ENCODE peak calls at places on chromosome X, in six cellular contexts. S is mesendoderm, K is testis, P is ovary, L is lung, B is psoas muscle. N is an unnamed sample. For H3K36me3, the result is how much of the 10 kb centered on the place peaks cover.

GRCh38 chrX:31845003-31845402 is 773.2 kb upstream of the FTHL17 start:
- DNase-seq in S (no peak), K (no peak), P (no peak), L (no peak), B (no peak), N (no peak)

GRCh38 chrX:31546130-31546529 is 474.3 kb upstream of the FTHL17 start:
- DNase-seq in S (peak), K (no peak), P (no peak), L (no peak), B (peak), N (peak)

GRCh38 chrX:21655901-21656586 is 2.1 kb downstream of the KLHL34 start:
- DNase-seq in S (no peak), K (peak), P (no peak), L (no peak), B (peak), N (no peak)

GRCh38 chrX:86805241-86805640 is 657.0 kb downstream of the DACH2 start:
- DNase-seq in S (peak), K (no peak), P (no peak), L (no peak), B (no peak), N (no peak)

GRCh38 chrX:43860646-43861370 is 21.4 kb downstream of the MAOB start:
- DNase-seq in S (no peak), K (no peak), P (no peak), L (no peak), B (no peak), N (no peak)

GRCh38 chrX:133415276-133416105 is at the start of gene GPC4:
- DNase-seq in S (peak), K (peak), P (peak), L (peak), B (peak), N (peak)

GRCh38 chrX:40852573-40852972 is 117.2 kb upstream of the MED14 start:
- DNase-seq in S (peak), K (no peak), P (no peak), L (no peak), B (no peak), N (no peak)

GRCh38 chrX:70592091-70592490 is 147.5 kb downstream of the DLG3 start:
- DNase-seq in S (peak), K (no peak), P (no peak), L (no peak), B (no peak), N (peak)

GRCh38 chrX:20116575-20117240 is at the start of gene MAP7D2:
- DNase-seq in S (peak), K (peak), P (no peak), L (no peak), B (no peak), N (no peak)

GRCh38 chrX:16196829-16197228 is 29.5 kb downstream of the MAGEB17 start:
- DNase-seq in S (peak), K (no peak), P (no peak), L (no peak), B (no peak), N (no peak)

GRCh38 chrX:134548257-134548732 is 88.3 kb downstream of the HPRT1 start:
- DNase-seq in S (peak), K (no peak), P (no peak), L (no peak), B (no peak), N (no peak)

GRCh38 chrX:109710181-109710580 is 22.9 kb downstream of the ACSL4 start:
- DNase-seq in S (no peak), K (no peak), P (no peak), L (no peak), B (no peak), N (no peak)

GRCh38 chrX:10110984-10111363 is 45.8 kb upstream of the CLCN4 start:
- DNase-seq in S (no peak), K (peak), P (no peak), L (no peak), B (no peak), N (peak)

GRCh38 chrX:70452143-70452733 is 7.6 kb downstream of the DLG3 start:
- DNase-seq in S (peak), K (peak), P (peak), L (peak), B (peak), N (peak)

GRCh38 chrX:2614911-2615310 is 76.2 kb upstream of the CD99 start:
- DNase-seq in S (peak), K (no peak), P (no peak), L (no peak), B (no peak), N (peak)

GRCh38 chrX:103061486-103061885 is 2.5 kb downstream of the BEX1 start:
- DNase-seq in S (no peak), K (no peak), P (no peak), L (no peak), B (no peak), N (no peak)

GRCh38 chrX:21004835-21005234 is 369.4 kb upstream of the CNKSR2 start:
- DNase-seq in S (no peak), K (no peak), P (no peak), L (no peak), B (no peak), N (no peak)

GRCh38 chrX:49071877-49072711 is 1.7 kb downstream of the PRAF2 start:
- DNase-seq in S (peak), K (peak), P (peak), L (peak), B (peak), N (peak)

GRCh38 chrX:10387011-10387410 is 230.2 kb downstream of the CLCN4 start:
- DNase-seq in S (peak), K (no peak), P (no peak), L (no peak), B (no peak), N (no peak)

GRCh38 chrX:119826399-119826959 is 26.3 kb downstream of the UPF3B start:
- DNase-seq in S (peak), K (no peak), P (no peak), L (no peak), B (no peak), N (peak)

GRCh38 chrX:31547816-31548215 is 476.0 kb upstream of the FTHL17 start:
- DNase-seq in S (peak), K (no peak), P (no peak), L (no peak), B (no peak), N (peak)

GRCh38 chrX:107674480-107675364 is 46.4 kb downstream of the PRPS1 start:
- DNase-seq in S (no peak), K (peak), P (peak), L (peak), B (peak), N (peak)

GRCh38 chrX:52262195-52262546 is 77.5 kb downstream of the MAGED4 start:
- DNase-seq in S (no peak), K (no peak), P (no peak), L (no peak), B (no peak), N (no peak)

GRCh38 chrX:19680580-19680979 is 165.3 kb upstream of the MAP3K15 start:
- DNase-seq in S (no peak), K (no peak), P (no peak), L (no peak), B (no peak), N (no peak)

GRCh38 chrX:154531626-154532025 is 15.0 kb downstream of the G6PD start:
- DNase-seq in S (peak), K (no peak), P (no peak), L (no peak), B (no peak), N (peak)
- H3K36me3 ChIP-seq in S (under half), K (under half), P (under half), L (under half), B (under half), N (under half)

DNA sequence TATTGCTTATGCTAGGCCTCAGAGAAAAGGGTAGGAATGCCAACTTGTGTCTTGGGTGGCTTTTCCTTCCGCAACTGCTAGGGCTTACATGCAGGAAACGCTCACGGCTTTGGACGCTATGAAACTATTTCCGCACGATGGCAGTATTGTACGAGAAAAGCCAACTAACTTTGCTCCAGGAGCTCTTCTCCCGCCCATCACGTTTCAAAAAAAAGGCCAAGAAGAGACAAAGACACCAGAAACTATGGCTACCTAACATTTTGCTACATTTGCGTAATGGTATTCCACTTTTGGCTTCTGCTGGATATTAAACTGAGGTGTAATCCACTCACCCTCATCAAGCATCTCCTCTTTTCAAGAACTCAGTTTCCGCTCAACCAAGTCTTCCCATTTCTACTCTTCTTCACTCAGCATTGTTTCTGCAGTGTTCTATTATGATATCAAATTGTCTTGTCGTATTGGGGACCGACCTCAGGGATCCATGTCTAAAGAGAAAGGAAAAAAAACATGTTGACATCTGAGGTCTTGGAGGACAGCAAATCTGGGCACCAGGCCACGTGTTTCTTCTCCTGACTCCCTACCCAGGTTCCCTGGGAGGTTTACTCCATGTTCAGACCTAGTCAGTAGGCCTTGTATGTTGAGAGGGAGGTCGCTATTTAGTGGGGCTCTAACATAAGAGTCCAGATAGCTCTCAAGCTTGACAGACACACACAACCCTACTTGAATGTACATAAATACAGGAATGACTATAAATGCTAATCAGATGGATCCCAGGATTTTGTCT is 239.4 kb upstream of the STK26 start:
- DNase-seq in S (no peak), K (no peak), P (peak), L (peak), B (peak), N (peak)
- H3K36me3 ChIP-seq in S (under half), K (under half), P (under half), L (under half), B (under half), N (under half)

DNA sequence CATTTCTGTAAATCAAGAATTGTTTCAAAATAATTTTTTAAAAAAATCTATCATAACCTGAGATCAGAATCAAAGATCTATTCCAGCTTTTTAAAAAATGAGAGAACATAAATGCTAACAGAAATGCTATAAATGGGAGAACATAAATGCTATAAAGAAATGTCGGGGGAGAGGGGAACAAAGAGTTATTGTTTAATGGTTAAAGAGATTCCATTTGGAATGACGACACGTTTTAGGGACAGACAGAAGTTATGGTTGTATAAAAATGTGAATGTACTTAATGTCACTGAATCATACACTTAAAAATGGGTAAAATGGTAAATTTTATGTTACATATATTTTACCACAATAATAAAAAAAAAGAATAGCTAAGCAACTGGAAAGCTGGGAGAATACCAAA is 127.1 kb downstream of the ATRX start:
- DNase-seq in S (no peak), K (no peak), P (no peak), L (no peak), B (no peak), N (no peak)
- H3K36me3 ChIP-seq in S (under half), K (under half), P (under half), L (under half), B (under half), N (under half)

DNA sequence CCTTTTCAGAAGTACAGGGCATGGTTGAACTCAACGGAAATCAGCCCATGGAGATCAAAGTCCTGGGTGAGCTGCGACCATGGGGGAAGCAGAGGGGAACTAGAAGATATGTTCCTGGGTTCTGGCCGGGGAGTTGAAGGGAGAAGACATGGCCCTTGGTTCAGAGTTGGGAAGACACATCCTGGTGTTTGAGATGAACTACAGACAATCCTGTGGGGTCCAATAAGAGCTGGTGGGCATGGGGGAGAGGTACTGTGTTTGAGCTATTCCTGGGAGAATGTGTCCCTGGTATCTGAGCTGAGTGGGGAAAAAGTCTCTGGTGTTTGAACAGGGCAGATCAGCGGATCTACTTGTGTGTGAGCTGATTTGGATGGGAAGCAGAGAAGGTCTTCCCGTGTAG is 7.9 kb downstream of the UBA1 start:
- DNase-seq in S (no peak), K (no peak), P (no peak), L (no peak), B (no peak), N (no peak)
- H3K36me3 ChIP-seq in S (under half), K (under half), P (under half), L (under half), B (under half), N (half or more)

GRCh38 chrX:118665204-118665603 is 62.2 kb upstream of the IL13RA1 start:
- DNase-seq in S (no peak), K (no peak), P (no peak), L (no peak), B (no peak), N (no peak)
- H3K36me3 ChIP-seq in S (under half), K (under half), P (under half), L (under half), B (under half), N (under half)

GRCh38 chrX:104372547-104372946 is 117.8 kb upstream of the ESX1 start:
- DNase-seq in S (no peak), K (no peak), P (no peak), L (no peak), B (no peak), N (no peak)
- H3K36me3 ChIP-seq in S (under half), K (under half), P (under half), L (under half), B (under half), N (under half)

GRCh38 chrX:146385529-146385928 is 424.0 kb upstream of the CXorf51B start:
- DNase-seq in S (no peak), K (no peak), P (no peak), L (no peak), B (no peak), N (no peak)
- H3K36me3 ChIP-seq in S (under half), K (under half), P (under half), L (under half), B (under half), N (under half)

DNA sequence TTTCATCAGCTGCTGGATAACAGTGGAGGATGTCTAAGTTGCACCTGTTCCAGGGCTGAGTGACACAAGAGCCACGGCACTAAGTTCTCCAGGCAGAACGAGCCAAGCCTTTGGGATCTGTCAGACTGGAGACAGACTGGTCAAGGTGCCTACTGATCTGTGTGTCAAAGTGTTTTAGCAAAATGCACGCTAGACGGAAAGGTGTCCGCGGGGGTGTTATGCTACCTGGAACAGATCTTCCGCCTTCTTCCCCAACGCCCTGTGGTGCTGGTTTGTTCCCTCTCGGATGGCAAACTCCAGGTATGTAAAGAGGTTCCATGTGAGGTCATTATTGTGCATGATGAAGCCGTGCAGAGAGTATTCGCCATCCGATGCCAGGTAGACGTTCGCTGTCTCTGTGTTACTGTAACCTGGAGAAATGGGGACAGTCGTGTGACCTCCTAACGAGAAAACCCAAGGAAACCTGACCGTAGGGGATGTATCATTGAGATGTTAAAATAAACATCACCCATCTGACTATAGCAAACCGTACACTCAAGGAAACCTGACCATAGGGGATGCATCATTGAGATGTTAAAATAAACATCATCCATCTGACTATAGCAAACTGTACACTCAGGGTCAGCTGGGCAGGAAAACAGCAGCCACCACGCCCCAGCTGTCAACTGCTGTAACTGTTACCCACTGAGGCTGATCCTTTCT is 29.7 kb upstream of the SLC25A6 start:
- DNase-seq in S (no peak), K (peak), P (no peak), L (no peak), B (no peak), N (no peak)
- H3K36me3 ChIP-seq in S (under half), K (under half), P (under half), L (under half), B (under half), N (under half)

N was measured in adipocyte.